ENCODE peak calls at places on chromosome 10, in four cellular contexts. One of them, this sample, is unnamed.

GRCh38 chr10:89184638-89185037 is 22.5 kb downstream of the CH25H start:
- DNase-seq in AG09309: no peak
- DNase-seq in NCI-H345: no peak
- DNase-seq in RWPE1: no peak
- DNase-seq in this sample: no peak

GRCh38 chr10:132302421-132302820 is 5.3 kb downstream of the STK32C start:
- DNase-seq in AG09309: no peak
- DNase-seq in NCI-H345: no peak
- DNase-seq in RWPE1: no peak
- DNase-seq in this sample: no peak

GRCh38 chr10:102322914-102323313 is 72.6 kb upstream of the NFKB2 start:
- DNase-seq in AG09309: no peak
- DNase-seq in NCI-H345: no peak
- DNase-seq in RWPE1: no peak
- DNase-seq in this sample: no peak

GRCh38 chr10:56095506-56096225 is 265.4 kb downstream of the ZWINT start:
- DNase-seq in AG09309: no peak
- DNase-seq in NCI-H345: no peak
- DNase-seq in RWPE1: no peak
- DNase-seq in this sample: no peak

GRCh38 chr10:31145986-31146385 is 114.3 kb upstream of the ZNF438 start:
- DNase-seq in AG09309: no peak
- DNase-seq in NCI-H345: no peak
- DNase-seq in RWPE1: no peak
- DNase-seq in this sample: no peak

GRCh38 chr10:7239312-7239985 is 171.4 kb downstream of the SFMBT2 start:
- DNase-seq in AG09309: no peak
- DNase-seq in NCI-H345: no peak
- DNase-seq in RWPE1: no peak
- DNase-seq in this sample: no peak

GRCh38 chr10:114470956-114471905 is 66.9 kb upstream of the AFAP1L2 start:
- DNase-seq in AG09309: peak; percentile 39
- DNase-seq in NCI-H345: peak; percentile 72
- DNase-seq in RWPE1: peak; percentile 74
- DNase-seq in this sample: peak; percentile 75

GRCh38 chr10:112361951-112362770 is 11.8 kb upstream of the ACSL5 start:
- DNase-seq in AG09309: no peak
- DNase-seq in NCI-H345: no peak
- DNase-seq in RWPE1: peak; percentile 41
- DNase-seq in this sample: peak; percentile 93

GRCh38 chr10:12241810-12242529 is 46.0 kb downstream of the CDC123 start:
- DNase-seq in AG09309: no peak
- DNase-seq in NCI-H345: no peak
- DNase-seq in RWPE1: peak; percentile 50
- DNase-seq in this sample: no peak

GRCh38 chr10:29617880-29618340 is 16.9 kb downstream of the SVIL start:
- DNase-seq in AG09309: no peak
- DNase-seq in NCI-H345: no peak
- DNase-seq in RWPE1: no peak
- DNase-seq in this sample: no peak

GRCh38 chr10:104297697-104298660 is 29.0 kb downstream of the GSTO2 start:
- DNase-seq in AG09309: peak; percentile 20
- DNase-seq in NCI-H345: no peak
- DNase-seq in RWPE1: no peak
- DNase-seq in this sample: no peak

GRCh38 chr10:45550903-45551302 is 121.7 kb downstream of the ZFAND4 start:
- DNase-seq in AG09309: no peak
- DNase-seq in NCI-H345: no peak
- DNase-seq in RWPE1: no peak
- DNase-seq in this sample: no peak

GRCh38 chr10:124626759-124627380 is 117.3 kb downstream of the FAM53B start:
- DNase-seq in AG09309: no peak
- DNase-seq in NCI-H345: peak; percentile 58
- DNase-seq in RWPE1: peak; percentile 80
- DNase-seq in this sample: peak; percentile 38

GRCh38 chr10:47311193-47311899 is 10.9 kb upstream of the GDF2 start:
- DNase-seq in AG09309: no peak
- DNase-seq in NCI-H345: peak; percentile 40
- DNase-seq in RWPE1: no peak
- DNase-seq in this sample: no peak

GRCh38 chr10:69864321-69864720 is 62.6 kb downstream of the COL13A1 start:
- DNase-seq in AG09309: peak; percentile 78
- DNase-seq in NCI-H345: no peak
- DNase-seq in RWPE1: peak; percentile 66
- DNase-seq in this sample: peak; percentile 82

GRCh38 chr10:131549116-131549515 is 237.6 kb upstream of the TCERG1L start:
- DNase-seq in AG09309: no peak
- DNase-seq in NCI-H345: no peak
- DNase-seq in RWPE1: no peak
- DNase-seq in this sample: no peak

GRCh38 chr10:22500567-22501369 is 155.5 kb downstream of the SPAG6 start:
- DNase-seq in AG09309: no peak
- DNase-seq in NCI-H345: no peak
- DNase-seq in RWPE1: no peak
- DNase-seq in this sample: no peak

GRCh38 chr10:79328147-79328701 is 19.0 kb upstream of the PPIF start:
- DNase-seq in AG09309: no peak
- DNase-seq in NCI-H345: no peak
- DNase-seq in RWPE1: no peak
- DNase-seq in this sample: no peak

GRCh38 chr10:43231523-43232078 is 35.3 kb downstream of the RASGEF1A start:
- DNase-seq in AG09309: no peak
- DNase-seq in NCI-H345: no peak
- DNase-seq in RWPE1: no peak
- DNase-seq in this sample: no peak

GRCh38 chr10:19815478-19816419 is 483 bp upstream of the PLXDC2 start:
- DNase-seq in AG09309: no peak
- DNase-seq in NCI-H345: no peak
- DNase-seq in RWPE1: no peak
- DNase-seq in this sample: peak; percentile 81

GRCh38 chr10:132301371-132302330 is 6.1 kb downstream of the STK32C start:
- DNase-seq in AG09309: no peak
- DNase-seq in NCI-H345: no peak
- DNase-seq in RWPE1: no peak
- DNase-seq in this sample: no peak

GRCh38 chr10:88791924-88792323 is 10.6 kb upstream of the LIPM start:
- DNase-seq in AG09309: no peak
- DNase-seq in NCI-H345: no peak
- DNase-seq in RWPE1: peak; percentile 39
- DNase-seq in this sample: peak; percentile 52